ENCODE peak calls at places on chromosomes 13 and 19, in nine cellular contexts. One of them, this sample, is unnamed.
A peak's percentile ranks its signal among the peaks of the same experiment; 100 is the strongest.

GRCh38 chr13:77898097-77898496 is 20.5 kb downstream of the EDNRB start:
- DNase-seq in mesenchymal stem cell: peak; percentile 59
- DNase-seq in occipital lobe: no peak
- DNase-seq in cardiac muscle cell: peak; percentile 62
- DNase-seq in kidney: no peak
- DNase-seq in activated CD4-positive, CD25-positive, alpha-beta regulatory T cell treated with anti-CD3 and anti-CD28 coated beads, Interleukin-2, amount 50 U/mL, for 72 hours: no peak
- DNase-seq in A172: no peak
- DNase-seq in caudate nucleus: no peak
- DNase-seq in mucosa of descending colon: no peak
- DNase-seq in this sample: no peak

GRCh38 chr13:67230774-67231480 is 791 bp upstream of the PCDH9 start:
- DNase-seq in mesenchymal stem cell: peak; percentile 88
- DNase-seq in occipital lobe: peak; percentile 72
- DNase-seq in cardiac muscle cell: peak; percentile 79
- DNase-seq in kidney: peak; percentile 84
- DNase-seq in activated CD4-positive, CD25-positive, alpha-beta regulatory T cell treated with anti-CD3 and anti-CD28 coated beads, Interleukin-2, amount 50 U/mL, for 72 hours: peak; percentile 34
- DNase-seq in A172: peak; percentile 35
- DNase-seq in caudate nucleus: peak; percentile 79
- DNase-seq in mucosa of descending colon: peak; percentile 55
- DNase-seq in this sample: peak; percentile 85

GRCh38 chr13:20911037-20911436 is 8.5 kb upstream of the XPO4 start:
- DNase-seq in mesenchymal stem cell: no peak
- DNase-seq in occipital lobe: no peak
- DNase-seq in cardiac muscle cell: no peak
- DNase-seq in kidney: no peak
- DNase-seq in activated CD4-positive, CD25-positive, alpha-beta regulatory T cell treated with anti-CD3 and anti-CD28 coated beads, Interleukin-2, amount 50 U/mL, for 72 hours: no peak
- DNase-seq in A172: peak; percentile 79
- DNase-seq in caudate nucleus: no peak
- DNase-seq in mucosa of descending colon: no peak
- DNase-seq in this sample: no peak

GRCh38 chr19:45469835-45470146 is 2.0 kb downstream of the FOSB start:
- DNase-seq in mesenchymal stem cell: no peak
- DNase-seq in occipital lobe: no peak
- DNase-seq in cardiac muscle cell: no peak
- DNase-seq in kidney: no peak
- DNase-seq in activated CD4-positive, CD25-positive, alpha-beta regulatory T cell treated with anti-CD3 and anti-CD28 coated beads, Interleukin-2, amount 50 U/mL, for 72 hours: no peak
- DNase-seq in A172: no peak
- DNase-seq in caudate nucleus: no peak
- DNase-seq in mucosa of descending colon: no peak
- DNase-seq in this sample: no peak

GRCh38 chr13:29140277-29140676 is 320.1 kb downstream of the MTUS2 start:
- DNase-seq in mesenchymal stem cell: peak; percentile 88
- DNase-seq in occipital lobe: no peak
- DNase-seq in cardiac muscle cell: peak; percentile 36
- DNase-seq in kidney: no peak
- DNase-seq in activated CD4-positive, CD25-positive, alpha-beta regulatory T cell treated with anti-CD3 and anti-CD28 coated beads, Interleukin-2, amount 50 U/mL, for 72 hours: no peak
- DNase-seq in A172: peak; percentile 20
- DNase-seq in caudate nucleus: no peak
- DNase-seq in mucosa of descending colon: no peak
- DNase-seq in this sample: no peak

GRCh38 chr13:109243311-109243951 is 543.0 kb downstream of the IRS2 start:
- DNase-seq in mesenchymal stem cell: peak; percentile 92
- DNase-seq in occipital lobe: no peak
- DNase-seq in cardiac muscle cell: peak; percentile 93
- DNase-seq in kidney: no peak
- DNase-seq in activated CD4-positive, CD25-positive, alpha-beta regulatory T cell treated with anti-CD3 and anti-CD28 coated beads, Interleukin-2, amount 50 U/mL, for 72 hours: no peak
- DNase-seq in A172: peak; percentile 93
- DNase-seq in caudate nucleus: no peak
- DNase-seq in mucosa of descending colon: no peak
- DNase-seq in this sample: no peak

GRCh38 chr13:35472308-35473008 is 4.0 kb downstream of the MAB21L1 start:
- DNase-seq in mesenchymal stem cell: no peak
- DNase-seq in occipital lobe: no peak
- DNase-seq in cardiac muscle cell: no peak
- DNase-seq in kidney: peak; percentile 41
- DNase-seq in activated CD4-positive, CD25-positive, alpha-beta regulatory T cell treated with anti-CD3 and anti-CD28 coated beads, Interleukin-2, amount 50 U/mL, for 72 hours: no peak
- DNase-seq in A172: no peak
- DNase-seq in caudate nucleus: no peak
- DNase-seq in mucosa of descending colon: no peak
- DNase-seq in this sample: no peak

GRCh38 chr13:28761586-28761985 is 42.8 kb upstream of the SLC46A3 start:
- DNase-seq in mesenchymal stem cell: peak; percentile 35
- DNase-seq in occipital lobe: no peak
- DNase-seq in cardiac muscle cell: no peak
- DNase-seq in kidney: no peak
- DNase-seq in activated CD4-positive, CD25-positive, alpha-beta regulatory T cell treated with anti-CD3 and anti-CD28 coated beads, Interleukin-2, amount 50 U/mL, for 72 hours: no peak
- DNase-seq in A172: peak; percentile 49
- DNase-seq in caudate nucleus: no peak
- DNase-seq in mucosa of descending colon: no peak
- DNase-seq in this sample: no peak

GRCh38 chr13:106133025-106133424 is 402.4 kb downstream of the EFNB2 start:
- DNase-seq in mesenchymal stem cell: peak; percentile 34
- DNase-seq in occipital lobe: no peak
- DNase-seq in cardiac muscle cell: peak; percentile 79
- DNase-seq in kidney: no peak
- DNase-seq in activated CD4-positive, CD25-positive, alpha-beta regulatory T cell treated with anti-CD3 and anti-CD28 coated beads, Interleukin-2, amount 50 U/mL, for 72 hours: no peak
- DNase-seq in A172: peak; percentile 58
- DNase-seq in caudate nucleus: no peak
- DNase-seq in mucosa of descending colon: no peak
- DNase-seq in this sample: no peak

GRCh38 chr19:39406656-39407393 is at the start of gene ZFP36:
- DNase-seq in mesenchymal stem cell: peak; percentile 97
- DNase-seq in occipital lobe: peak; percentile 79
- DNase-seq in cardiac muscle cell: peak; percentile 90
- DNase-seq in kidney: peak; percentile 95
- DNase-seq in activated CD4-positive, CD25-positive, alpha-beta regulatory T cell treated with anti-CD3 and anti-CD28 coated beads, Interleukin-2, amount 50 U/mL, for 72 hours: peak; percentile 82
- DNase-seq in A172: peak; percentile 69
- DNase-seq in caudate nucleus: peak; percentile 76
- DNase-seq in mucosa of descending colon: peak; percentile 95
- DNase-seq in this sample: peak; percentile 91

GRCh38 chr13:44402902-44403719 is 29.5 kb downstream of the SERP2 start:
- DNase-seq in mesenchymal stem cell: no peak
- DNase-seq in occipital lobe: no peak
- DNase-seq in cardiac muscle cell: no peak
- DNase-seq in kidney: no peak
- DNase-seq in activated CD4-positive, CD25-positive, alpha-beta regulatory T cell treated with anti-CD3 and anti-CD28 coated beads, Interleukin-2, amount 50 U/mL, for 72 hours: no peak
- DNase-seq in A172: no peak
- DNase-seq in caudate nucleus: no peak
- DNase-seq in mucosa of descending colon: no peak
- DNase-seq in this sample: no peak

GRCh38 chr13:92842145-92842544 is 384.5 kb upstream of the GPC6 start:
- DNase-seq in mesenchymal stem cell: peak; percentile 70
- DNase-seq in occipital lobe: no peak
- DNase-seq in cardiac muscle cell: peak; percentile 91
- DNase-seq in kidney: no peak
- DNase-seq in activated CD4-positive, CD25-positive, alpha-beta regulatory T cell treated with anti-CD3 and anti-CD28 coated beads, Interleukin-2, amount 50 U/mL, for 72 hours: no peak
- DNase-seq in A172: peak; percentile 75
- DNase-seq in caudate nucleus: no peak
- DNase-seq in mucosa of descending colon: no peak
- DNase-seq in this sample: no peak

This sample was measured in right cardiac atrium.